ENCODE peak calls at places on chromosomes 1 and 21, in five cellular contexts. V is prostate gland, F is tibial nerve, D is AG04450, K is uterus. Q is an unnamed sample.

GRCh38 chr1:150385537-150386445 is 21.8 kb downstream of the RPRD2 start:
- DNase-seq in V (no peak), F (no peak), D (no peak), K (no peak), Q (no peak)

GRCh38 chr1:47569681-47570470 is 132.0 kb downstream of the FOXD2 start:
- DNase-seq in V (peak), F (peak), D (peak), K (no peak), Q (peak)

GRCh38 chr1:18883636-18884418 is 18.5 kb downstream of the ALDH4A1 start:
- DNase-seq in V (peak), F (peak), D (peak), K (peak), Q (peak)

GRCh38 chr1:163068716-163069115 is 445 bp upstream of the RGS4 start:
- DNase-seq in V (no peak), F (no peak), D (no peak), K (peak), Q (no peak)

GRCh38 chr1:77866296-77866695 is 22.1 kb upstream of the NEXN start:
- DNase-seq in V (no peak), F (no peak), D (no peak), K (no peak), Q (no peak)

GRCh38 chr21:39461419-39461818 is 9.6 kb downstream of the SH3BGR start:
- DNase-seq in V (no peak), F (no peak), D (no peak), K (no peak), Q (no peak)

GRCh38 chr1:7915826-7916225 is 24.8 kb downstream of the TNFRSF9 start:
- DNase-seq in V (no peak), F (no peak), D (no peak), K (no peak), Q (no peak)

GRCh38 chr1:1510912-1511532 is 940 bp upstream of the ATAD3A start:
- DNase-seq in V (no peak), F (no peak), D (no peak), K (no peak), Q (no peak)

GRCh38 chr1:75722966-75723365 is 1.5 kb upstream of the ACADM start:
- DNase-seq in V (no peak), F (no peak), D (no peak), K (no peak), Q (no peak)

GRCh38 chr1:204141131-204141530 is 10.7 kb downstream of the ETNK2 start:
- DNase-seq in V (no peak), F (no peak), D (no peak), K (no peak), Q (no peak)

GRCh38 chr1:156596426-156596825 is 4.8 kb downstream of the NAXE start:
- DNase-seq in V (no peak), F (no peak), D (no peak), K (no peak), Q (no peak)

GRCh38 chr21:41429925-41430491 is 4.0 kb downstream of the MX1 start:
- DNase-seq in V (no peak), F (no peak), D (no peak), K (no peak), Q (no peak)

GRCh38 chr21:42636535-42636914 is 16.9 kb upstream of the PDE9A start:
- DNase-seq in V (no peak), F (no peak), D (no peak), K (no peak), Q (peak)

GRCh38 chr1:107196973-107197562 is 56.2 kb downstream of the NTNG1 start:
- DNase-seq in V (no peak), F (no peak), D (no peak), K (no peak), Q (no peak)

GRCh38 chr1:40039757-40040510 is 595 bp upstream of the CAP1 start:
- DNase-seq in V (peak), F (peak), D (peak), K (peak), Q (peak)

GRCh38 chr21:37849703-37850102 is 66.6 kb downstream of the KCNJ6 start:
- DNase-seq in V (no peak), F (no peak), D (peak), K (no peak), Q (peak)

GRCh38 chr1:23827717-23828116 is 2.5 kb upstream of the HMGCL start:
- DNase-seq in V (no peak), F (no peak), D (no peak), K (no peak), Q (no peak)

GRCh38 chr1:63322248-63322943 is at the start of gene FOXD3:
- DNase-seq in V (peak), F (peak), D (no peak), K (peak), Q (no peak)

GRCh38 chr1:117237701-117238413 is 27.1 kb upstream of the VTCN1 start:
- DNase-seq in V (no peak), F (no peak), D (no peak), K (peak), Q (peak)

GRCh38 chr21:27134513-27134912 is 167.6 kb upstream of the ADAMTS5 start:
- DNase-seq in V (no peak), F (no peak), D (no peak), K (no peak), Q (no peak)

GRCh38 chr1:171738921-171739320 is 2.9 kb downstream of the VAMP4 start:
- DNase-seq in V (no peak), F (no peak), D (no peak), K (no peak), Q (no peak)

GRCh38 chr1:6234502-6235295 is 1.1 kb downstream of the ICMT start:
- DNase-seq in V (no peak), F (no peak), D (no peak), K (no peak), Q (no peak)

GRCh38 chr1:235971020-235971419 is 93.9 kb downstream of the NID1 start:
- DNase-seq in V (no peak), F (no peak), D (no peak), K (no peak), Q (no peak)

GRCh38 chr1:26858160-26858559 is 4.8 kb upstream of the SFN start:
- DNase-seq in V (no peak), F (no peak), D (no peak), K (no peak), Q (no peak)

GRCh38 chr1:40782371-40782956 is 1.1 kb upstream of the KCNQ4 start:
- DNase-seq in V (no peak), F (no peak), D (no peak), K (no peak), Q (no peak)

GRCh38 chr1:60577036-60577435 is 503.5 kb upstream of the C1orf87 start:
- DNase-seq in V (no peak), F (no peak), D (no peak), K (no peak), Q (no peak)

GRCh38 chr1:109283748-109284600 is 1.0 kb upstream of the PSRC1 start:
- DNase-seq in V (no peak), F (no peak), D (no peak), K (no peak), Q (no peak)

GRCh38 chr1:10045480-10046355 is 13.0 kb downstream of the UBE4B start:
- DNase-seq in V (peak), F (no peak), D (peak), K (no peak), Q (no peak)

GRCh38 chr1:100989306-100990077 is 36.1 kb downstream of the DPH5 start:
- DNase-seq in V (no peak), F (no peak), D (peak), K (no peak), Q (peak)

GRCh38 chr1:196877964-196878363 is 9.9 kb upstream of the CFHR4 start:
- DNase-seq in V (no peak), F (no peak), D (no peak), K (no peak), Q (no peak)

GRCh38 chr21:39016740-39017315 is 166.4 kb downstream of the PSMG1 start:
- DNase-seq in V (no peak), F (no peak), D (no peak), K (no peak), Q (peak)

GRCh38 chr21:42674351-42674940 is 21.0 kb downstream of the PDE9A start:
- DNase-seq in V (peak), F (no peak), D (no peak), K (peak), Q (no peak)

GRCh38 chr1:183226361-183226760 is 40.3 kb downstream of the LAMC2 start:
- DNase-seq in V (no peak), F (no peak), D (no peak), K (no peak), Q (no peak)

GRCh38 chr1:97073936-97074335 is 352.4 kb downstream of the PTBP2 start:
- DNase-seq in V (no peak), F (no peak), D (no peak), K (no peak), Q (no peak)

GRCh38 chr21:29578306-29578705 is 279.6 kb downstream of the BACH1 start:
- DNase-seq in V (no peak), F (no peak), D (no peak), K (no peak), Q (no peak)

GRCh38 chr1:178908358-178908757 is 37.5 kb upstream of the ANGPTL1 start:
- DNase-seq in V (no peak), F (no peak), D (no peak), K (no peak), Q (peak)

GRCh38 chr1:243680861-243681260 is 169.2 kb downstream of the AKT3 start:
- DNase-seq in V (no peak), F (no peak), D (no peak), K (no peak), Q (no peak)

GRCh38 chr1:229296541-229296941 is 25.6 kb downstream of the RAB4A start:
- DNase-seq in V (no peak), F (no peak), D (peak), K (no peak), Q (peak)

GRCh38 chr1:178540646-178541045 is 27.7 kb downstream of the TEX35 start:
- DNase-seq in V (no peak), F (no peak), D (peak), K (no peak), Q (peak)

DNA sequence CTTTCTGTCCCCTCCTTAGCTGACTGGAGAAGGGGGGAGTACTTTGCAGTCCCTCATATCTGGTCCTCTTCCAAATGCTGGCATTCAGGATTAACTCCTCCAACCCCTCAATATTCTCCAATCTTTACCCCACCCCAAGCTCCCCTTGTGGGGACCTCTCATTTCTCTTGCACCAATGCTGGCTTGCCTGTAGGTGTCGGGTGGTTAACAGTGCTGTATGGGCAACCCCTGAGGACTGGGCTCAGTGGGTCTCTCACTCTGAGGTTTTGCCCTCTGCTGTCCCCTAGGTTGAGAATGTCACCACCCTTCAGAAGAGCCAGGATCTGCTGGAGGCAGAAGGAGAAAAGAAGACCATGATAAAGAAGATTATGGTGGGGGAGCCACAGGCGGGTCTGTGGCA is 27.0 kb downstream of the MROH7 start:
- DNase-seq in V (no peak), F (no peak), D (no peak), K (no peak), Q (no peak)
- TF ChIP-seq CTCF in V (no peak), F (no peak), D (no peak), K (no peak), Q (no peak)

GRCh38 chr21:45766501-45766900 is 123.0 kb downstream of the PCBP3 start:
- DNase-seq in V (no peak), F (no peak), D (no peak), K (no peak), Q (no peak)

GRCh38 chr21:45765375-45765774 is 121.8 kb downstream of the PCBP3 start:
- DNase-seq in V (no peak), F (no peak), D (no peak), K (no peak), Q (no peak)

GRCh38 chr21:45763506-45763905 is 120.0 kb downstream of the PCBP3 start:
- DNase-seq in V (no peak), F (no peak), D (no peak), K (no peak), Q (no peak)

GRCh38 chr21:45766055-45766454 is 122.5 kb downstream of the PCBP3 start:
- DNase-seq in V (no peak), F (no peak), D (no peak), K (no peak), Q (no peak)

DNA sequence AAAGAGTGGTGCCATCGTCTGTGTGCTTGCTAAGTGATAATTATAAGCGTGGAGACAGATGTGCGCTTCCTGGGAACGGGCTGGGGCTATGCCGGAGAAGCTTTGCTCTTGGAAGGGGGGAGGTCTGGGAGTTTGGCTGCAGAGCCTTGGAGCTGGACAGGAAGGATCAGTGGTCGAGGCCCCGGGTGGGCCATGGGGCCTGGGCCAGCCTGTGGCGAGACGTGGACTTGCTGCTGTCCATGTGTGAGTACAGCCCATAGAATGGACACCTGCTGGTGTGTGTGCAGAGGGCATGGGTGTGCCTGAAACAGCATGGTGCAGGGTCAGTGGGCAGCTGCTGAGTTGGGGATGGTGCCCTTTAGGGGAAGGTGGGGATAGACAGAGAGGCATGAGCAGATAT is 121.3 kb downstream of the PCBP3 start:
- DNase-seq in V (no peak), F (no peak), D (no peak), K (no peak), Q (no peak)
- H3K4me3 ChIP-seq in V (no peak), F (no peak), D (no peak), K (no peak), Q (no peak)

GRCh38 chr1:51299185-51299584 is 31.2 kb downstream of the TTC39A start:
- DNase-seq in V (no peak), F (no peak), D (no peak), K (no peak), Q (no peak)
- TF ChIP-seq CTCF in V (no peak), F (no peak), D (no peak), K (no peak), Q (no peak)

GRCh38 chr1:161180643-161181042 is 3.3 kb upstream of the B4GALT3 start:
- DNase-seq in V (no peak), F (no peak), D (no peak), K (no peak), Q (no peak)

GRCh38 chr1:161185732-161186311 is 8.5 kb upstream of the B4GALT3 start:
- DNase-seq in V (no peak), F (no peak), D (no peak), K (no peak), Q (no peak)

GRCh38 chr1:161185282-161185682 is 8.0 kb upstream of the B4GALT3 start:
- DNase-seq in V (no peak), F (peak), D (no peak), K (no peak), Q (no peak)

GRCh38 chr1:161179698-161180097 is 2.4 kb upstream of the B4GALT3 start:
- DNase-seq in V (no peak), F (no peak), D (no peak), K (no peak), Q (no peak)

GRCh38 chr1:161182214-161182613 is 4.9 kb upstream of the B4GALT3 start:
- DNase-seq in V (no peak), F (no peak), D (no peak), K (no peak), Q (no peak)
- H3K4me3 ChIP-seq in V (no peak), F (no peak), D (no peak), K (no peak), Q (no peak)

DNA sequence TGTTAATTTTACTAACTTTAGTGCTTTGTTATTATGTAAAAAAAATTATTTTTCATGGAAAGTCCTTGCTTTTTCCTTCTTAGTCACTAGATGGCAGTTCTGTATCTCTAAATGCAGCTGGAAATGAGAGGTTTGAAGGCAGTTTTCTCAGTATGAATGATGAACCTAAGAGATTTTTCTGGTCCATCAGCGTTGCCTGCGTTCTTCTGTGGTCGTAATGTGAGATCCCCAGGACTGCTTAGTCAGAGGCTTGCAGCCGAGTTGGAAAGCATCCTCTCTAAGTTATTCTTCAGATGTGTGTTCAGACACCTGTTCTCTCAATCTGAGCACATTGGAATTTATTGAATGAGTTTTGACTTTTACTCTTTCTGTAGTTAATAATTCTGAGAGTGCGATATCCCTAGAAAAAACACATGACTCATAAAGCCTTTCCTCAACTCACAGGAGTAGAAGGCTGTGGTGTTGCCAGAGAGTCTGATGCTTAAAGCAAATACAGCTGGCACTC is 99.2 kb downstream of the FMN2 start:
- DNase-seq in V (no peak), F (peak), D (peak), K (peak), Q (peak)
- TF ChIP-seq CTCF in V (peak), F (peak), D (peak), K (peak), Q (peak)

DNA sequence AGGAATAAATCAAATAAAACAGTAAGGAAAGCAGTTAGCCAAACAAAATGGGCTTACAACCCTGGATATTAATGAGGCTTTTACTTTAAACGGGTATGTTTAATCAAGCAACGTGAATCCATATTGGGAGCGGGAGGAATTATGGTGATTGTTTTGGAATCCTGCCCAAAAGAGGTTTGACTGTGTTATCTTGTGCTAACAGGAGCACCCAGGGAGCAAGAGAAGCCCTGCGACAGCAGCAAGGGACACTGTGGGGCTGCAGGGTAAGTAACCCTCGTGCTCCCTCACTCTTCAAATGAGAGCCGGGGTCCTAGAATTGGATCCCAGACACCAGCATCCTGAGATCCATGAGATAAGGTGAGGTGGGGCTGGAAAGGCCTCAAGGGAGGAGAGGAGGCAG is 72.6 kb upstream of the PGBD5 start:
- DNase-seq in V (peak), F (no peak), D (no peak), K (no peak), Q (no peak)
- H3K4me3 ChIP-seq in V (no peak), F (no peak), D (no peak), K (no peak), Q (no peak)

GRCh38 chr1:42847721-42848470 is 1.5 kb downstream of the ZNF691 start:
- DNase-seq in V (no peak), F (no peak), D (no peak), K (no peak), Q (no peak)

GRCh38 chr1:42845866-42846256 is 552 bp upstream of the ZNF691 start:
- DNase-seq in V (no peak), F (no peak), D (no peak), K (no peak), Q (no peak)

GRCh38 chr1:42845193-42845592 is 1.2 kb upstream of the ZNF691 start:
- DNase-seq in V (no peak), F (no peak), D (no peak), K (no peak), Q (no peak)

GRCh38 chr1:42847111-42847580 is 733 bp downstream of the ZNF691 start:
- DNase-seq in V (no peak), F (no peak), D (no peak), K (no peak), Q (no peak)

DNA sequence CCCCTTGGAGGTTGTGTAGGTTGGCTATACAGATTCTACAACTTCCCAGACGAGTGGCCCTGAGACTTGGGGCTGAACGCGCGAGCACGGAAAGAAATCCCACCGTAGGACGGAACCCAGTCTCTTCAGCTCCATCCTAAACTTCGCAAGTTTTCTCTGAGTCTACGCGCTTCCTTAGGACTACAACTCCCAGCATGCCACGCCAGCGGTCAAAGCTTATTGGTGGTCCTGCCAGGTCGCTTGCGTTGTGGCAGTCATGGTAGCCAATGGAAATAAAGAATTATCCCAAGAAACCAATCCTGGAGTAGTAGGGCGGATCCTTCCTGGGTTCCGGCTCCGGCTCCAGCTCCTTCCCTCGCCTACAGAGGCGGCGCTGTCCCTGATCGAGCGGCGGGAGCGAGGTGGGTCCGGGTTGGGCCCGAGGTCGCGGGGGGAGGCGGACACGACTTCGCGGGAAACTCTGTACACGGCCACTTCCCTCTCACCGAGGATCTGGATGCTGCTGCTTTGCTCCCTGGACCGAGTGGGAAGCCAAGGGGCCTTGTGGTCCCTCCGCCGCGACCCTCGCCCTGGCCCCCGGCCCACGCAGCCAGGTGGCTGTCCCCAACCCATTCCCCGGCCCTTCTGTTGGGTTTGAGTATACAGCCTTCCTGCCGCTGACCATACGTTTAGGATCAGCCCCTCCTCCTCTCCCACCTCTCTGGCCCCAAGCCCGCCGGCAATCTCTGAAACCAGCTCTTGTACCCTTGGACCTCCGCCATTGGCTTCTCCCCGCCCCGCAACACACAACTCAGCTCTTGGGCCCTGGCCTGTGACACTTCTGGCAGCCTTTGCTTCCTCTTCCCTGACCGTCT is at the start of gene ZNF691:
- DNase-seq in V (peak), F (peak), D (peak), K (peak), Q (peak)
- TF ChIP-seq CTCF in V (peak), F (peak), D (peak), K (peak), Q (peak)